ENCODE peak calls at places on chromosomes 11 and 22, in nine cellular contexts. J is uterus, F is A549, T is thyroid gland, W is IMR-90, B is GM12891, E is spleen, U is prostate gland, O is stomach. A is an unnamed sample.

GRCh38 chr22:40419718-40420117 is 49.3 kb downstream of the SGSM3 start:
- DNase-seq in J (no peak), F (no peak), T (no peak), W (no peak), B (no peak), E (peak), U (no peak), O (no peak), A (no peak)

GRCh38 chr11:18727499-18728236 is 1.7 kb upstream of the IGSF22 start:
- DNase-seq in J (no peak), F (peak), T (peak), W (peak), B (peak), E (no peak), U (no peak), O (no peak), A (peak)

GRCh38 chr11:16000065-16000464 is 356.3 kb downstream of the SOX6 start:
- DNase-seq in J (no peak), F (no peak), T (no peak), W (peak), B (no peak), E (no peak), U (no peak), O (no peak), A (no peak)

GRCh38 chr11:20596629-20597129 is 2.7 kb upstream of the SLC6A5 start:
- DNase-seq in J (no peak), F (no peak), T (no peak), W (no peak), B (no peak), E (no peak), U (no peak), O (no peak), A (no peak)

GRCh38 chr11:106956887-106957505 is 61.3 kb downstream of the GUCY1A2 start:
- DNase-seq in J (no peak), F (no peak), T (no peak), W (no peak), B (no peak), E (no peak), U (no peak), O (no peak), A (no peak)

GRCh38 chr22:39522567-39523300 is 2.4 kb downstream of the ATF4 start:
- DNase-seq in J (peak), F (peak), T (peak), W (peak), B (no peak), E (peak), U (peak), O (peak), A (no peak)

GRCh38 chr11:46039990-46040389 is 81.3 kb downstream of the PHF21A start:
- DNase-seq in J (no peak), F (no peak), T (no peak), W (peak), B (no peak), E (no peak), U (no peak), O (no peak), A (no peak)

GRCh38 chr11:108880510-108880909 is 215.6 kb downstream of the DDX10 start:
- DNase-seq in J (no peak), F (no peak), T (no peak), W (peak), B (no peak), E (no peak), U (no peak), O (no peak), A (no peak)

GRCh38 chr22:47190957-47191323 is 428.5 kb downstream of the TBC1D22A start:
- DNase-seq in J (no peak), F (no peak), T (peak), W (no peak), B (no peak), E (peak), U (no peak), O (peak), A (no peak)

GRCh38 chr11:100403817-100404216 is 283.3 kb upstream of the ARHGAP42 start:
- DNase-seq in J (no peak), F (no peak), T (peak), W (peak), B (no peak), E (no peak), U (no peak), O (no peak), A (no peak)

GRCh38 chr22:38657248-38657909 is 941 bp downstream of the CBY1 start:
- DNase-seq in J (no peak), F (peak), T (peak), W (no peak), B (no peak), E (peak), U (no peak), O (no peak), A (no peak)

GRCh38 chr11:3684787-3685186 is 13.6 kb upstream of the CHRNA10 start:
- DNase-seq in J (no peak), F (no peak), T (no peak), W (no peak), B (no peak), E (no peak), U (no peak), O (no peak), A (no peak)

GRCh38 chr11:16985297-16985696 is 28.9 kb downstream of the PLEKHA7 start:
- DNase-seq in J (no peak), F (no peak), T (peak), W (no peak), B (no peak), E (no peak), U (no peak), O (peak), A (no peak)

GRCh38 chr11:78151804-78152203 is 12.4 kb upstream of the ALG8 start:
- DNase-seq in J (no peak), F (no peak), T (no peak), W (no peak), B (no peak), E (no peak), U (no peak), O (no peak), A (no peak)

GRCh38 chr22:22877523-22878210 is 9.9 kb upstream of the IGLL5 start:
- DNase-seq in J (no peak), F (peak), T (peak), W (peak), B (no peak), E (peak), U (peak), O (peak), A (peak)

GRCh38 chr22:22789922-22790845 is 97.4 kb upstream of the IGLL5 start:
- DNase-seq in J (no peak), F (no peak), T (no peak), W (no peak), B (no peak), E (no peak), U (no peak), O (no peak), A (no peak)

GRCh38 chr11:45146072-45147016 is at the start of gene PRDM11:
- DNase-seq in J (peak), F (peak), T (peak), W (peak), B (peak), E (peak), U (peak), O (peak), A (peak)

GRCh38 chr22:43821606-43822425 is 9.7 kb upstream of the EFCAB6 start:
- DNase-seq in J (no peak), F (no peak), T (no peak), W (no peak), B (no peak), E (no peak), U (no peak), O (no peak), A (no peak)

GRCh38 chr11:36240746-36241295 is 48.4 kb downstream of the COMMD9 start:
- DNase-seq in J (no peak), F (no peak), T (no peak), W (no peak), B (no peak), E (no peak), U (no peak), O (no peak), A (no peak)

GRCh38 chr11:68120212-68121066 is 749 bp downstream of the CHKA start:
- DNase-seq in J (peak), F (no peak), T (peak), W (peak), B (no peak), E (peak), U (peak), O (no peak), A (peak)

GRCh38 chr22:24727218-24727851 is 47.2 kb downstream of the PIWIL3 start:
- DNase-seq in J (peak), F (peak), T (peak), W (peak), B (no peak), E (no peak), U (peak), O (peak), A (peak)

GRCh38 chr22:45072322-45072903 is 62.6 kb upstream of the PHF21B start:
- DNase-seq in J (no peak), F (peak), T (no peak), W (peak), B (no peak), E (no peak), U (peak), O (no peak), A (peak)

GRCh38 chr11:98564881-98565280 is 455.9 kb upstream of the CNTN5 start:
- DNase-seq in J (no peak), F (no peak), T (no peak), W (no peak), B (no peak), E (no peak), U (no peak), O (no peak), A (no peak)

GRCh38 chr22:18012528-18012927 is 11.8 kb downstream of the MICAL3 start:
- DNase-seq in J (no peak), F (no peak), T (no peak), W (peak), B (no peak), E (no peak), U (no peak), O (no peak), A (no peak)

GRCh38 chr11:121582296-121582695 is 129.5 kb upstream of the SORL1-AS1 start:
- DNase-seq in J (no peak), F (no peak), T (no peak), W (no peak), B (no peak), E (no peak), U (no peak), O (no peak), A (no peak)

GRCh38 chr22:26512149-26512793 is at the start of gene TFIP11:
- DNase-seq in J (peak), F (peak), T (peak), W (peak), B (peak), E (peak), U (peak), O (peak), A (peak)
- TF ChIP-seq POLR2A in J (peak), F (peak), T (peak), W (peak), B (peak), E (no peak), U (no peak), O (no peak), A (peak)

GRCh38 chr11:838441-839279 is 3.7 kb downstream of the POLR2L start:
- DNase-seq in J (no peak), F (peak), T (no peak), W (no peak), B (no peak), E (no peak), U (no peak), O (no peak), A (peak)

GRCh38 chr11:837189-837989 is 4.6 kb downstream of the CD151 start:
- DNase-seq in J (no peak), F (no peak), T (no peak), W (no peak), B (no peak), E (no peak), U (no peak), O (no peak), A (no peak)

GRCh38 chr11:839875-840617 is 2.3 kb downstream of the POLR2L start:
- DNase-seq in J (no peak), F (no peak), T (no peak), W (no peak), B (no peak), E (no peak), U (no peak), O (no peak), A (no peak)

GRCh38 chr11:837990-838307 is 4.4 kb downstream of the POLR2L start:
- DNase-seq in J (no peak), F (no peak), T (no peak), W (no peak), B (no peak), E (no peak), U (no peak), O (no peak), A (no peak)

GRCh38 chr11:839280-839623 is 3.1 kb downstream of the POLR2L start:
- DNase-seq in J (no peak), F (no peak), T (no peak), W (no peak), B (no peak), E (no peak), U (no peak), O (no peak), A (no peak)
- TF ChIP-seq POLR2A in J (no peak), F (no peak), T (no peak), W (no peak), B (no peak), E (no peak), U (no peak), O (no peak), A (peak)

DNA sequence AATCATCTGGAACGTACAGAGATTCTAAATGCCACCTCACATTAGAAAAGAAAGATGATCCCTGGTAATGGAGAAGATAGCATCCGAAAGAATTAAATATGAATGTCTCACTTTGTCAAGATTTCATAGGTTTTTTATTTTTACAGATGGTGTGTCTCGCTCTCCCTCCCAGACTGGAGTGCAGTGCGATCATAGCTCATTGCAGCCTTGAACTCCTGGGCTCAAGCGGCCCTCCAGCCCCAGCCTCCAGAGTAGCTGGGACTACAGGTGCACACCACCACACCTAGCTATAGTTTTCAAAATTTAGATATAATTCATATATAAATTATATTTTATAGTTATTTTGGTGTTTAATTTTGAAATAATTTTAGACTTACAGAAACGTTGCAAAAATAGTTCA is 16.7 kb upstream of the SMTN start:
- DNase-seq in J (no peak), F (no peak), T (no peak), W (no peak), B (no peak), E (no peak), U (no peak), O (no peak), A (no peak)
- TF ChIP-seq POLR2A in J (no peak), F (no peak), T (no peak), W (no peak), B (no peak), E (no peak), U (no peak), O (no peak), A (no peak)

GRCh38 chr22:26662160-26662559 is 4.8 kb downstream of the MIAT start:
- DNase-seq in J (no peak), F (no peak), T (no peak), W (no peak), B (no peak), E (no peak), U (no peak), O (no peak), A (no peak)

GRCh38 chr22:26658671-26659478 is 1.5 kb downstream of the MIAT start:
- DNase-seq in J (peak), F (peak), T (peak), W (peak), B (peak), E (peak), U (peak), O (peak), A (peak)

GRCh38 chr22:26660961-26661578 is 3.7 kb downstream of the MIAT start:
- DNase-seq in J (no peak), F (no peak), T (no peak), W (no peak), B (no peak), E (peak), U (no peak), O (no peak), A (no peak)

GRCh38 chr22:26658161-26658560 is 773 bp downstream of the MIAT start:
- DNase-seq in J (no peak), F (no peak), T (no peak), W (no peak), B (no peak), E (no peak), U (no peak), O (no peak), A (no peak)

DNA sequence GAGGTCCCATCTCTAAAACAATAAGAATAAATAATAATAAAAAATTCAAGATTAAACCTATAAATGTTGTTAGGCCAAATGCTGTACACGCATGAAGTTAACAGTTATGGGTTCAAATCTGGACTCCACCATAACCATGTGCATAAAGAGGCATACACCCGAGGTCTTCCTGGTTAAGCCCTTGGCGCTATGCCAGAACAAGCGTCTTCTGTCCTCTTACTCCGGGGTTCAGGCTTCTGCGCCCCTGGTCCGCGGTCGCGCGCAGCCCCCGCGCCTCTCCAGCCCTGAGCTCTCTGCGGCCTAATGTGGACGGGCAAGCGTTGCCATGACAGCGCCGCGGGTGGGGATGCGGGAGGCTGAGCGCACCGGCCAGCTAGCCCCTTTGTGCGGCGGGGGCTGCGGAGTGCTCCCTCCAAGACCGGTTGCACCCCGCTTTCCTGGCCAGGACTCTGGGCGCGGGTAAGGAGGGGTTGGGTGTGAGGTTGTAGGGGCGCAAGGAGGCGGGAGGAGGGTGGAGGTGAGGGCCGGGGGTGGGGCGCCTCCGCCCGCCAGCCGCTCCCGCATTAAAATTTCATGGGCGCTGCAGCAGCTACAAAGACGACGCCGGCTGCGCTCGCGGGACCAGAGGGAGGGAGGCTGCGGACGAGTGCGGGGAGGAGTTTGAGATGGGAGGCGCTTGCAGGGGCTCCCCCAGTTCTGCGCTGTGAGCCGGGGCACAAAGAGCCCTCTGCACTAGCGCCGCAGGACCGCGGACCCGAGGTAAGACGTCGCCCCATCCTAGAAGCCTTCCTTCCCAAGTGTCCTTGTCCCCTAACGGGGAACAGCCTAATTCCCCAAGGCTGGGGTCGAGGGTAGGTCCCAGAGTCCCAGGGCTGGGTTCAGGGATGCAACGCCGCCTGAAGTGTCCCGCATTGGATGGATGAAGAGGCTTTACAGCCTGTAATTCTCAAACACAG is at the start of gene MIAT:
- DNase-seq in J (no peak), F (no peak), T (no peak), W (peak), B (peak), E (peak), U (no peak), O (peak), A (no peak)
- TF ChIP-seq POLR2A in J (no peak), F (no peak), T (no peak), W (no peak), B (no peak), E (no peak), U (no peak), O (no peak), A (no peak)

DNA sequence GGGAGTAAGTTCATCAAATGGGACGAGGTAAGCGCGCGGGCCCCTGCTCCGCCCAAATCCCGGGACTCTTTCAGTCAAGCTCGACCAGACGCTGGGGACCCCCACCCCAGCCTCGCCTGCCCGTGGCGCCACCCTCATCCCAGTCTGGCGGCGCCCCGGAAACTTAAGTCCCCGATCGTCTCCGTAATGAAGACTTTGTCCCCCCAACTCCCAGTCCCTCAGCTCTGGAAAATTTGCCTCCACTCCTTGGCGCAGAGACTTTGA is 324 bp downstream of the PLCB3 start:
- DNase-seq in J (no peak), F (no peak), T (no peak), W (no peak), B (no peak), E (no peak), U (no peak), O (no peak), A (no peak)
- TF ChIP-seq POLR2A in J (no peak), F (no peak), T (no peak), W (no peak), B (no peak), E (no peak), U (no peak), O (no peak), A (no peak)

DNA sequence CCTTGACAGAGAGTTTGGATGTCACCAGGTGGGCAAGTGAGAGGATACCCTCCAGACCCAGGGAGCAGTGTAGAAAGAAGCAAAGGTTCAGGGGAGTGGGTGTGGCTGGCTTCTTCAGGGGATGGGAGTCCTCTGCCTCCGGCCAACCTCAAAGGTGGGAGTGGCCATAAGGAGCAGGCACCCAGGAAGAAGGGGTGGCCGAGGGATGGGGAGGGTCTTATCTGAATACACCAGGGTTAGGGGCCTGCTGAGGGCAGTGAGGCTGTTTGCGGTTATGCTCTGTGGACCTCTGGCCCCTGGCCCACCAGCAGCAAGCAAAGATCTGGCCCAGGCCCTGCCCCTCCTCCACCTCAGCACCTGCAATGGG is 6.2 kb downstream of the NFAM1 start:
- DNase-seq in J (no peak), F (no peak), T (no peak), W (no peak), B (no peak), E (no peak), U (no peak), O (no peak), A (no peak)
- TF ChIP-seq POLR2A in J (no peak), F (no peak), T (no peak), W (no peak), B (no peak), E (no peak), U (no peak), O (no peak), A (no peak)

DNA sequence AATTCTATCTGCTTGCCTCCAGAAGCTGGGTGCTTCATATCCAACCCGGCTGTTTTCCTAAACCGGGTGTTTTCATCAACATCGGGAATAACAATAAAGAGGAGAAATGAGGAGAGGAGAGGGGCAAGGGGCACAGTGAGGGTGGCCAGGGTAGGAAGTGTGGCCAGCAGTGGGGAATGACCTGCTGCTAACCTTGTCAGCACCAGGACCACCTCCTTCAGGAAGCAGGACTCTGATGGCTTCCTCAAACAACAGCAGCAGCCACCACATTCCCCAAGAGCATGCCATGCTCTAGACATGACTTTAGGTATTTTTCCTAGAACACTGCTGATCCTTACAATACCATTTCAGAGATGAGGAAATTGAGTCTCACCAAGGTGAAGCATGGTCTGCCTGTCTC is 52.4 kb downstream of the TPBGL start:
- DNase-seq in J (no peak), F (no peak), T (no peak), W (no peak), B (no peak), E (no peak), U (no peak), O (no peak), A (no peak)
- TF ChIP-seq POLR2A in J (no peak), F (no peak), T (no peak), W (no peak), B (no peak), E (no peak), U (no peak), O (no peak), A (no peak)

GRCh38 chr11:287821-288327 is 1.1 kb upstream of the PGGHG start:
- DNase-seq in J (peak), F (no peak), T (no peak), W (no peak), B (peak), E (peak), U (no peak), O (no peak), A (no peak)
- TF ChIP-seq POLR2A in J (no peak), F (no peak), T (no peak), W (no peak), B (no peak), E (no peak), U (no peak), O (no peak), A (no peak)